ENCODE peak calls at places on chromosome 2, in four cellular contexts. X is CD8-positive, alpha-beta T cell; F is cardiac muscle cell; N is adrenal gland. J is an unnamed sample. For H3K4me1, the result is how much of the 10 kb centered on the place peaks cover.

GRCh38 chr2:16614314-16614860 is 51.2 kb downstream of the CYRIA start:
- DNase-seq in X (no peak), F (peak), N (peak), J (no peak)

GRCh38 chr2:240857039-240858008 is 11.3 kb upstream of the AGXT start:
- DNase-seq in N (no peak), F (no peak), X (no peak), J (no peak)

GRCh38 chr2:38308821-38309220 is 68.3 kb downstream of the ATL2 start:
- DNase-seq in N (no peak), X (no peak), F (no peak), J (no peak)

GRCh38 chr2:195671563-195671962 is 14.5 kb downstream of the SLC39A10 start:
- DNase-seq in N (no peak), F (no peak), X (no peak), J (no peak)

GRCh38 chr2:113132622-113133021 is 5.2 kb downstream of the IL1RN start:
- DNase-seq in N (no peak), F (no peak), X (no peak), J (no peak)

GRCh38 chr2:98839292-98839691 is 96.7 kb downstream of the CRACDL start:
- DNase-seq in F (no peak), X (no peak), N (no peak), J (no peak)

GRCh38 chr2:109260886-109261700 is 132.1 kb downstream of the SH3RF3 start:
- DNase-seq in X (no peak), F (peak), N (no peak), J (no peak)

GRCh38 chr2:95305341-95306058 is 8.4 kb downstream of the KCNIP3 start:
- DNase-seq in N (no peak), F (peak), X (no peak), J (no peak)

GRCh38 chr2:172168917-172169346 is 66.2 kb upstream of the DLX2 start:
- DNase-seq in F (peak), X (no peak), N (no peak), J (no peak)

GRCh38 chr2:176455865-176456291 is 186.6 kb downstream of the MTX2 start:
- DNase-seq in X (no peak), N (peak), F (peak), J (no peak)

GRCh38 chr2:215410932-215411285 is 25.0 kb downstream of the FN1 start:
- DNase-seq in N (no peak), F (peak), X (no peak), J (no peak)

GRCh38 chr2:38586926-38587325 is 15.8 kb downstream of the HNRNPLL start:
- DNase-seq in F (peak), X (no peak), N (no peak), J (no peak)

GRCh38 chr2:28674062-28674712 is 77.4 kb upstream of the PPP1CB start:
- DNase-seq in F (peak), X (no peak), N (no peak), J (no peak)

GRCh38 chr2:85318222-85319182 is 9.3 kb downstream of the TGOLN2 start:
- DNase-seq in X (peak), F (peak), N (no peak), J (no peak)

GRCh38 chr2:69902213-69902922 is 8.6 kb downstream of the SNRNP27 start:
- DNase-seq in N (no peak), X (peak), F (no peak), J (peak)

GRCh38 chr2:197092431-197092830 is 165.9 kb upstream of the PGAP1 start:
- DNase-seq in F (peak), X (no peak), N (peak), J (no peak)

GRCh38 chr2:127694986-127695385 is 6.3 kb upstream of the SFT2D3 start:
- DNase-seq in X (no peak), N (peak), F (peak), J (no peak)

GRCh38 chr2:108304975-108305374 is 16.3 kb downstream of the SULT1C2 start:
- DNase-seq in X (no peak), N (no peak), F (no peak), J (no peak)

GRCh38 chr2:109438773-109439191 is 175.0 kb downstream of the SEPTIN10 start:
- DNase-seq in N (peak), X (no peak), F (peak), J (no peak)

GRCh38 chr2:224841910-224842309 is 125.7 kb upstream of the CCDC195 start:
- DNase-seq in F (no peak), X (no peak), N (no peak), J (no peak)

GRCh38 chr2:172972005-172972619 is 103.5 kb upstream of the MAP3K20 start:
- DNase-seq in F (peak), X (peak), N (peak), J (no peak)

GRCh38 chr2:203732072-203732952 is 25.9 kb downstream of the CD28 start:
- DNase-seq in F (no peak), X (no peak), N (no peak), J (no peak)

GRCh38 chr2:231615058-231615671 is 22.5 kb downstream of the TEX44 start:
- DNase-seq in X (no peak), F (no peak), N (no peak), J (peak)

GRCh38 chr2:145141981-145142380 is 622.1 kb upstream of the ZEB2 start:
- DNase-seq in F (peak), X (no peak), N (no peak), J (no peak)

GRCh38 chr2:150207979-150208378 is 279.5 kb downstream of the RND3 start:
- DNase-seq in X (no peak), F (no peak), N (peak), J (no peak)

GRCh38 chr2:189024861-189025618 is 50.9 kb downstream of the COL3A1 start:
- DNase-seq in N (no peak), X (no peak), F (peak), J (no peak)

GRCh38 chr2:203533696-203534471 is 1.2 kb downstream of the RAPH1 start:
- DNase-seq in F (peak), X (peak), N (no peak), J (no peak)

GRCh38 chr2:3572620-3573019 is 2.4 kb upstream of the RPS7 start:
- DNase-seq in X (no peak), F (no peak), N (no peak), J (no peak)

GRCh38 chr2:237060518-237061312 is 25.0 kb upstream of the COPS8 start:
- DNase-seq in N (peak), F (peak), X (peak), J (no peak)

GRCh38 chr2:208501217-208501616 is 94.6 kb downstream of the PTH2R start:
- DNase-seq in N (peak), X (no peak), F (no peak), J (no peak)

GRCh38 chr2:222298311-222299150 is at the start of gene PAX3:
- DNase-seq in X (no peak), N (no peak), F (no peak), J (no peak)

GRCh38 chr2:165791811-165792454 is 2.1 kb downstream of the GALNT3 start:
- DNase-seq in X (no peak), F (no peak), N (no peak), J (no peak)
- H3K4me1 ChIP-seq in X (under half), F (under half), N (under half), J (under half)

GRCh38 chr2:118089015-118089800 is 937 bp downstream of the INSIG2 start:
- DNase-seq in N (no peak), X (peak), F (peak), J (peak)
- H3K4me3 ChIP-seq in N (no peak), X (peak), F (peak), J (peak)

DNA sequence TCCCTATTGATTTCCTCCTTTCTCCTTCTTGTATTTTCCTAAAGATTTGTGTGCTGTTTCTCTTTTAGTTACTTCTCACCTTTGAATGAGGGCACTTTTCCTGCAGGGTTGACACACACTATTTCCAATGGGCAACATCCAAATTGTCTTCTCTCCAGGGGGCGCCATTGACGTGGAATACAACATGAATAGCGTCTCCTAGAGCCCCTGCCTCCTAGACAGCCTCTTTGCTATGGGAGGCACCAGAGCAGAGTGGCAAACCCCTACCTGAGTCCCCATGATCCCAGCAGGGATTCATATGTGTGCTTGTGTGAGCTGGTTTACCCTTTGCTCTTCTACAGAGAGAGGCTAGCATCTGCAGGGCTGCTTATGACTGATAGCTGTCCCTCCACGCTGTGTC is 61.3 kb upstream of the ITSN2 start:
- DNase-seq in N (peak), F (peak), X (peak), J (peak)
- TF ChIP-seq CTCF in N (peak), F (peak), X (no peak), J (peak)

GRCh38 chr2:121368841-121369240 is 83.8 kb upstream of the TFCP2L1 start:
- DNase-seq in X (no peak), F (no peak), N (no peak), J (no peak)

GRCh38 chr2:121368155-121368554 is 83.2 kb upstream of the TFCP2L1 start:
- DNase-seq in N (no peak), F (no peak), X (no peak), J (no peak)

GRCh38 chr2:121375621-121376159 is 90.7 kb upstream of the TFCP2L1 start:
- DNase-seq in X (no peak), F (peak), N (no peak), J (no peak)

GRCh38 chr2:121372756-121373353 is 87.9 kb upstream of the TFCP2L1 start:
- DNase-seq in F (no peak), N (no peak), X (no peak), J (no peak)

DNA sequence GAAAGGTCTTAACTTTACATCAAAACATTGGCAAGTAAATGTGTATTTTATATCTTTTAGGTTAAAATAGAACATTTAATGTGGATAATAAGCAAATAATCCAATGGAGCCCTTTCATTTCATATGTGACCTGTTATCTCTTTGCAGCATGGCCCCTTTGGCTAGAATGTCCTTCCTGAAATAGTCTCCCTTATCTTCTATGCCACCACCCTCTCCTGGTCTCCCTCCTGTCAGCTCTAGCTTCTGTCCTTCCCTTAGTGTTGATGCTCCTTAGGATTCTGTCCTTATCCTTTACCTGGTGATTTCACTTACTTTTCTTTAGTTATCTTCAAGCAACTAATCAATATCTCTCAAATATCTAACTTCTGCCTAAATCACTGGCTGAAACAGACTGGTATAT is 87.1 kb upstream of the TFCP2L1 start:
- DNase-seq in F (no peak), X (no peak), N (no peak), J (no peak)
- H3K4me1 ChIP-seq in F (under half), X (under half), N (under half), J (under half)

GRCh38 chr2:227180770-227181169 is 16.3 kb downstream of the COL4A3 start:
- DNase-seq in N (no peak), F (no peak), X (no peak), J (no peak)
- H3K4me3 ChIP-seq in N (no peak), F (no peak), X (no peak), J (no peak)

GRCh38 chr2:178799305-178799704 is 7.9 kb downstream of the TTN start:
- DNase-seq in N (no peak), F (no peak), X (no peak), J (no peak)

GRCh38 chr2:178800510-178800909 is 6.7 kb downstream of the TTN start:
- DNase-seq in X (no peak), F (no peak), N (no peak), J (no peak)

GRCh38 chr2:178796079-178796677 is 11.0 kb downstream of the TTN start:
- DNase-seq in F (peak), N (no peak), X (no peak), J (no peak)
- TF ChIP-seq CTCF in F (peak), N (peak), X (peak), J (peak)

GRCh38 chr2:43083278-43083677 is 143.1 kb downstream of the ZFP36L2 start:
- DNase-seq in X (no peak), F (no peak), N (peak), J (no peak)

GRCh38 chr2:43081131-43081745 is 145.2 kb downstream of the ZFP36L2 start:
- DNase-seq in F (no peak), X (no peak), N (no peak), J (no peak)

GRCh38 chr2:43082878-43083261 is 143.5 kb downstream of the ZFP36L2 start:
- DNase-seq in F (no peak), N (no peak), X (no peak), J (no peak)

GRCh38 chr2:43080626-43081025 is 145.8 kb downstream of the ZFP36L2 start:
- DNase-seq in F (no peak), N (no peak), X (no peak), J (peak)

GRCh38 chr2:43082111-43082877 is 144.1 kb downstream of the ZFP36L2 start:
- DNase-seq in X (no peak), N (peak), F (peak), J (no peak)
- H3K4me1 ChIP-seq in X (under half), N (under half), F (under half), J (half or more)

GRCh38 chr2:5697554-5697953 is 5.4 kb downstream of the SOX11 start:
- DNase-seq in X (no peak), N (no peak), F (no peak), J (no peak)

GRCh38 chr2:5698171-5698570 is 6.0 kb downstream of the SOX11 start:
- DNase-seq in X (no peak), N (no peak), F (no peak), J (no peak)

GRCh38 chr2:5695641-5696350 is 3.6 kb downstream of the SOX11 start:
- DNase-seq in N (no peak), X (no peak), F (peak), J (no peak)

GRCh38 chr2:5696351-5696740 is 4.2 kb downstream of the SOX11 start:
- DNase-seq in X (no peak), F (peak), N (no peak), J (peak)

GRCh38 chr2:5696741-5697521 is 4.7 kb downstream of the SOX11 start:
- DNase-seq in F (peak), X (no peak), N (no peak), J (no peak)
- H3K4me3 ChIP-seq in F (peak), X (no peak), N (no peak), J (peak)

GRCh38 chr2:159168707-159169106 is 117.8 kb downstream of the WDSUB1 start:
- DNase-seq in N (no peak), X (no peak), F (peak), J (no peak)
- TF ChIP-seq CTCF in N (no peak), X (no peak), F (peak), J (no peak)

J was measured in left lung.